ENCODE peak calls at places on chromosomes 5 and 9, in four cellular contexts. One of them, this sample, is unnamed.

GRCh38 chr5:76831108-76831447 is 12.2 kb downstream of the F2RL1 start:
- DNase-seq in H1: no peak
- DNase-seq in K562: no peak
- DNase-seq in GM12878: peak; percentile 27
- DNase-seq in this sample: no peak

GRCh38 chr9:8679405-8679951 is 879.9 kb upstream of the DMAC1 start:
- DNase-seq in K562: no peak
- DNase-seq in GM12878: no peak
- DNase-seq in H1: no peak
- DNase-seq in this sample: no peak

GRCh38 chr5:40017918-40018317 is 593.1 kb upstream of the DAB2 start:
- DNase-seq in GM12878: no peak
- DNase-seq in H1: no peak
- DNase-seq in K562: no peak
- DNase-seq in this sample: no peak

GRCh38 chr5:157558089-157558595 is 17.4 kb downstream of the ADAM19 start:
- DNase-seq in H1: no peak
- DNase-seq in GM12878: no peak
- DNase-seq in K562: no peak
- DNase-seq in this sample: no peak

GRCh38 chr5:42514759-42515158 is 91.5 kb downstream of the GHR start:
- DNase-seq in K562: peak; percentile 30
- DNase-seq in GM12878: no peak
- DNase-seq in H1: no peak
- DNase-seq in this sample: no peak

GRCh38 chr5:111673896-111674626 is 82.9 kb downstream of the NREP start:
- DNase-seq in K562: no peak
- DNase-seq in H1: no peak
- DNase-seq in GM12878: no peak
- DNase-seq in this sample: no peak

GRCh38 chr9:35757527-35758275 is 3.6 kb upstream of the MSMP start:
- DNase-seq in K562: peak; percentile 68
- DNase-seq in GM12878: no peak
- DNase-seq in H1: no peak
- DNase-seq in this sample: no peak

GRCh38 chr9:38421498-38422211 is 2.6 kb downstream of the IGFBPL1 start:
- DNase-seq in K562: no peak
- DNase-seq in H1: no peak
- DNase-seq in GM12878: no peak
- DNase-seq in this sample: no peak

GRCh38 chr9:101477214-101477613 is 41.6 kb upstream of the ALDOB start:
- DNase-seq in GM12878: no peak
- DNase-seq in H1: no peak
- DNase-seq in K562: no peak
- DNase-seq in this sample: no peak

GRCh38 chr9:81969971-81970370 is 18.6 kb upstream of the SPATA31D1 start:
- DNase-seq in GM12878: no peak
- DNase-seq in K562: no peak
- DNase-seq in H1: no peak
- DNase-seq in this sample: no peak

GRCh38 chr5:171830686-171831085 is 45.1 kb downstream of the SMIM23 start:
- DNase-seq in GM12878: no peak
- DNase-seq in K562: no peak
- DNase-seq in H1: no peak
- DNase-seq in this sample: no peak

GRCh38 chr5:43301653-43302091 is 11.5 kb downstream of the HMGCS1 start:
- DNase-seq in K562: peak; percentile 73
- DNase-seq in H1: no peak
- DNase-seq in GM12878: no peak
- DNase-seq in this sample: no peak

GRCh38 chr5:139637438-139638089 is 10.6 kb upstream of the CXXC5 start:
- DNase-seq in K562: peak; percentile 93
- DNase-seq in H1: peak; percentile 85
- DNase-seq in GM12878: no peak
- DNase-seq in this sample: no peak

GRCh38 chr5:146772881-146773440 is 105.6 kb downstream of the PPP2R2B start:
- DNase-seq in GM12878: no peak
- DNase-seq in H1: no peak
- DNase-seq in K562: no peak
- DNase-seq in this sample: no peak

DNA sequence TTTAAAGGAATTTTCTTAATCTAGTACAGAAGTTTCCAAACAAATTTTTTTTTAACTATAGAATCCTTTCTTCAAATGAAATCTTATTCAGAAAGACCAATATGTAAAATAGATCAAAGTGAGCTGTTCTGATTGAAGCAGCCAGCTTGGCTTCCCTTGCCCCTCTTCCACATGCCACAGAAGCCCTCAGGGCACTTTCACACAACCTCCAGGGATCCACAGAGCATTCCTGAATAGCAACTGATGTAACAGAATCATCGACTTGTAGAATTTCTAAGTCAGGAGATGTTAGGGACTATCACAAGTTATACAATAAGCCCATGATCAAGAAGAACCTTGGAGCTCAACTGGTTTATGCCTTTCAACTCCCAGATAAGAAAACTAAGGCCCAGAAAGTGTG is 427.8 kb upstream of the C9orf72 start:
- DNase-seq in K562: no peak
- DNase-seq in GM12878: no peak
- DNase-seq in H1: no peak
- DNase-seq in this sample: no peak
- TF ChIP-seq EGR1 in K562: no peak
- TF ChIP-seq EGR1 in GM12878: no peak
- TF ChIP-seq EGR1 in H1: no peak
- TF ChIP-seq EGR1 in this sample: no peak

GRCh38 chr5:115194671-115195070 is 25.0 kb upstream of the TRIM36 start:
- DNase-seq in K562: no peak
- DNase-seq in H1: no peak
- DNase-seq in GM12878: no peak
- DNase-seq in this sample: no peak
- TF ChIP-seq EGR1 in K562: no peak
- TF ChIP-seq EGR1 in H1: no peak
- TF ChIP-seq EGR1 in GM12878: no peak
- TF ChIP-seq EGR1 in this sample: no peak

DNA sequence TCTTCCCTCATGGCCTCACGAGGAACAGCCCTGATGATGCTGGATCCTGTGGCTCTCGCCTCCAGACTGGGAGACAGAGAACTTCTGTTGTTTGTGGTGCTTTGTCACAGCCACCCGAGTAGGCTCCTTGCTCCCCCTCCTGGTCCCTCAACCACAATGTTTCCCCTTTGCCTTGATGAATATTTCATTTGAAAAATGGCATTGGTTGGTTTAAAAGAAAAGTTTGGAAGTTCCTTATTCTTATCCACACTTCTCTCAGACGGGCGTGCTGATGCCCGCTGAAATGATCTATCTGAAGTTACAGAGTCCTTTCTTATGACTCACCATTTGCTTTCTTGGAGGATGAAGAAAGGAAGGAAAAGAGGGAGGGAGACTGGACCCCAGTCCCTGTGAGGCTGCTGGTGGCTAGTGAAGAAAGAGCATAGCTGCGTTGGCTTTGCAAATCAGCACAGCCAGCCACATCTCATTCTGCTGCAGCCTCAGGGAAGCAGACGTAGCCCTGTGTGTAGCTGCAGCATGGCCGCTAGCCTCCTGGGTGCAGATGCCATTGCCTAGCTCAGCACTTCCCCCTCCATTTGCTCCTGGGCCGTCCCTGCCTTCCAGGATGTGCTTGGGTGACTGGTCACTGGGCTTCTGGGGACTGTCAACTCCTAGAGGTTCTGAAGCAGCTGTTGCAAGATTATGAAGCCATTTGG is 185.9 kb downstream of the ERCC6L2 start:
- DNase-seq in K562: peak; percentile 43
- DNase-seq in GM12878: no peak
- DNase-seq in H1: peak; percentile 54
- DNase-seq in this sample: peak; percentile 10
- TF ChIP-seq EGR1 in K562: no peak
- TF ChIP-seq EGR1 in GM12878: no peak
- TF ChIP-seq EGR1 in H1: no peak
- TF ChIP-seq EGR1 in this sample: no peak

GRCh38 chr5:141508808-141509611 is 20.1 kb downstream of the PCDHGC5 start:
- DNase-seq in K562: no peak
- DNase-seq in GM12878: no peak
- DNase-seq in H1: no peak
- DNase-seq in this sample: no peak
- TF ChIP-seq EGR1 in K562: no peak
- TF ChIP-seq EGR1 in GM12878: peak; percentile 93
- TF ChIP-seq EGR1 in H1: peak; percentile 5
- TF ChIP-seq EGR1 in this sample: no peak

DNA sequence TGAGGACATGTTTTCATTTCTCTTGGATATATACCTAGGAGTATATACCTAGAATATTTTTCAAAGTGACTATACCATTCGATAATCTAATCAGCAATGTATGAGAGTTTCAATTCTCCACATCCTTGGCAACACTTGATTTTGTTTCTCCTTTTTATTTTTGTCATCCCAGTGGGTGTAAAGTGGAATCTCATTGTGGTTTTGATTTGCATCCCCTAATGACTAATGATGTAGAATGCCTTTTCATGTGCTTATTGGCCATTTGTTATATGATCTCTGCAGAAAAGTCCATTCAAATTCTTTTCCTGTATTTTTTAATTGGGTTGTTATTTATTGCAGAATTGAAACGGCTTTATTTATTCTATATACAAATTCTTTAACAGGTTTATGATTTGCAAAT is 15.2 kb downstream of the ZCCHC9 start:
- DNase-seq in GM12878: no peak
- DNase-seq in K562: no peak
- DNase-seq in H1: no peak
- DNase-seq in this sample: no peak
- TF ChIP-seq EGR1 in GM12878: no peak
- TF ChIP-seq EGR1 in K562: no peak
- TF ChIP-seq EGR1 in H1: no peak
- TF ChIP-seq EGR1 in this sample: no peak

This sample was measured in HCT116.